ENCODE peak calls at places on chromosome 19, in four cellular contexts. Y is B cell, T is bronchial epithelial cell, O is WERI-Rb-1. A is an unnamed sample.

GRCh38 chr19:47186337-47187022 is 44.5 kb downstream of the BBC3 start:
- DNase-seq in O (no peak), Y (peak), T (no peak), A (no peak)

GRCh38 chr19:14553042-14553938 is 18.6 kb downstream of the NDUFB7 start:
- DNase-seq in Y (no peak), T (no peak), O (no peak), A (no peak)

GRCh38 chr19:16315825-16316505 is 8.7 kb upstream of the KLF2 start:
- DNase-seq in O (no peak), T (peak), Y (no peak), A (no peak)

GRCh38 chr19:53874384-53874995 is 6.8 kb downstream of the MYADM start:
- DNase-seq in O (no peak), T (no peak), Y (no peak), A (no peak)

GRCh38 chr19:991174-991931 is 7.2 kb downstream of the WDR18 start:
- DNase-seq in Y (peak), O (peak), T (no peak), A (no peak)

GRCh38 chr19:17716309-17716929 is 2.9 kb upstream of the MAP1S start:
- DNase-seq in Y (no peak), O (no peak), T (no peak), A (no peak)

GRCh38 chr19:43759515-43759914 is 4.8 kb upstream of the SMG9 start:
- DNase-seq in Y (no peak), T (peak), O (no peak), A (no peak)

GRCh38 chr19:6807291-6807690 is 34.8 kb downstream of the VAV1 start:
- DNase-seq in Y (no peak), T (no peak), O (no peak), A (no peak)

GRCh38 chr19:12374026-12374425 is 8.5 kb upstream of the ZNF442 start:
- DNase-seq in O (no peak), Y (no peak), T (no peak), A (no peak)

GRCh38 chr19:29965529-29965928 is 23.5 kb downstream of the URI1 start:
- DNase-seq in T (peak), Y (no peak), O (no peak), A (no peak)

GRCh38 chr19:1161716-1162115 is 12.4 kb downstream of the SBNO2 start:
- DNase-seq in O (peak), Y (no peak), T (peak), A (peak)

GRCh38 chr19:44164327-44164672 is 600 bp upstream of the ZNF226 start:
- DNase-seq in T (no peak), Y (no peak), O (no peak), A (no peak)

GRCh38 chr19:48417436-48417835 is 24.0 kb downstream of the GRIN2D start:
- DNase-seq in O (no peak), Y (no peak), T (no peak), A (no peak)

GRCh38 chr19:48419158-48419920 is 25.9 kb downstream of the GRIN2D start:
- DNase-seq in Y (peak), O (peak), T (no peak), A (no peak)

GRCh38 chr19:48415869-48416268 is 22.4 kb downstream of the GRIN2D start:
- DNase-seq in O (no peak), Y (no peak), T (no peak), A (no peak)

GRCh38 chr19:48421548-48421947 is 24.2 kb upstream of the GRWD1 start:
- DNase-seq in O (no peak), Y (no peak), T (no peak), A (no peak)

DNA sequence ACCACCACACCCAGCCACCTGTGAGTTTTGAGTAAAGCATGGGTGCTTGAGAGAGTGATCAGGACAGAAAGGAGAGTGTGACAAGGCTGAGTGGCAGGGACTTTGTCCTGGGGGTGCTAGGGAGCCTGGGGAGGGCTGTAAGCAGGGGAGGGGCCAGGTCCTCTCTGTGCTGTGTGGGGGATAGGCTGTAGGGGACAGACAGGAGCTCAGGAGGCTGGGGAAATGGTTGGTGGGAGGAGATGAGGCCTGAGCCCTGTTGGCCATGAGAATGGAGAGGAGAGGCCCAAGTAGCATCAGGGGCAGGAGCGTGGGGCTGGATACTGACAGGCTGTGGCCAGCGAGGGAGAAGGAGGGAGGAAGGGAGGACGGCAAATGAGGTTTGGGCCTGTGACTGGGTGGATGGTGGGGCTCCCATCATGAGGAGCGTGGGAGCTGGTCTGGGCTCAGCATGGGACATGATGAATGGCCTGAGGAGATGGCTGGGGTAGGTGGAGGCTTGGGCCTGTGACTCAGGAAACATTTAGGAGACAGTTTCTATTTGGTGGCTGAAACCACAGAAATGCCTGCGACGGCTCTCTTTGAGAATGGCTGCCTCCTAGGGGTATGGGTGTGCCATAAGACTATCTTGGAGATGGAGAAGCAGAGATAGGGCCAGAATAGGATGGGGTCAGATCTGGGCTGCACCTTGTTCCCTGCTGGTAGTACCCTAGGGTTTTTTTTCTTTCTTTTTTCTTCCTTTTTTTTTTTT is 25.0 kb downstream of the GRIN2D start:
- DNase-seq in T (no peak), O (no peak), Y (no peak), A (no peak)
- TF ChIP-seq CTCF in T (no peak), O (no peak), Y (no peak), A (no peak)

GRCh38 chr19:58053480-58054156 is 5.5 kb upstream of the ZNF135 start:
- DNase-seq in Y (no peak), O (no peak), T (no peak), A (no peak)
- TF ChIP-seq CTCF in Y (no peak), O (no peak), T (no peak), A (no peak)

DNA sequence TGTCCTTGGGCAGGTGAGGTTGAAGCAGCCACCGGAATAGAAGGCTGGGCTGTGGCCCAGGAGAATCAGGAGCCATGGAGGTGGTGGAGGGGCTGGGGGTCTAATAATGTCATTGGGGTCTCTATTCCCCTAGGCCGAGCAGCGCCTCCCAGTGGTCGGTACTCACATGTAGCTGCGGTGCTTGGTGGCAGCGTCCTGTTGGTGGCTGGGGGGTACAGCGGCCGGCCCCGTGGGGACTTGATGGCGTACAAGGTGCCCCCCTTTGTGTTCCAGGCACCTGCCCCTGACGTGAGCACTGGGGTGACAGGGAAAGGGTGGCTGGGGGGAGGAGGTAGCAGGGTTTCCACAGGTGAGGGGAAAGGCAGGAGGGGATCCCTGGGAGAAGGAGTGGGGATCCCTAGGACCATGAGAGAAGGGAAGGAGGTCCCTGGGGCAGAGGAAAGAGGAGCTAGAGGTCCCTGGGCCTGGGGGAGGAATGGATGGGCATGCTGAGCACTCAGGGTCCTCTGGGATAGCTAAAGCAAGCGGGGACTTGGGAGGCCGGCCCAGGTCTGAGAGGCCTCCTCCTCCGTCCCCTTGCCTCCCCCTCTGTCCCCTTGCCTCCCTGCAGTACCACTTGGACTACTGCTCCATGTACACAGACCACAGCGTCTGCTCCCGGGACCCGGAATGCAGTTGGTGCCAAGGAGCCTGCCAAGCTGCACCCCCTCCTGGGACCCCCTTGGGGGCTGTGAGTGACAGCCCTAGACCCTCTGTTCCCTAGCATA is 18.1 kb downstream of the MEGF8 start:
- DNase-seq in T (no peak), O (no peak), Y (no peak), A (no peak)
- TF ChIP-seq CTCF in T (no peak), O (peak), Y (no peak), A (no peak)

GRCh38 chr19:41161903-41162302 is 31.1 kb upstream of the CYP2S1 start:
- DNase-seq in O (peak), Y (no peak), T (no peak), A (no peak)
- TF ChIP-seq CTCF in O (no peak), Y (no peak), T (no peak), A (no peak)

DNA sequence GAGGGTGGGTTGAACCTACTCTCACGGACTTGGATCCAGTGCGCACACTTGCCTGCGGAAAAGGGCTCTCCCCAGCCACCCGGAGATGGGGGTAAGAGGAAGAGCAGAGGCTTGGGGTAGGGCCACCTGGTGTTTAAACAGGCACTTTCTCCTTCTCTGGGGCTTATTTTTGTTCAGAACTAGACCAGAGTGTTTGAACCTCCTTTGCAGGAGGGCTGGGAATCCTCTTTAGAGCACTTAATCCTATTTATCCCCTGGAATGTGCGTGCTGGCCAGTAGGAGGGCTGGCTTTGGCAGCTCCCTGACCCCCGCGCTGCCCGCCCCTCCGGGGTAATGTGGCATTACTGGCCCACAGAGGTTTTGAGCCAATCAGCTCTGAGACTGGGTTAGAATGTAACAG is 2.0 kb downstream of the RGS9BP start:
- DNase-seq in T (no peak), Y (peak), O (peak), A (no peak)
- TF ChIP-seq CTCF in T (no peak), Y (no peak), O (no peak), A (peak)

GRCh38 chr19:49929611-49930482 is 543 bp upstream of the NUP62 start:
- DNase-seq in Y (peak), O (peak), T (peak), A (peak)
- TF ChIP-seq CTCF in Y (no peak), O (no peak), T (no peak), A (no peak)

DNA sequence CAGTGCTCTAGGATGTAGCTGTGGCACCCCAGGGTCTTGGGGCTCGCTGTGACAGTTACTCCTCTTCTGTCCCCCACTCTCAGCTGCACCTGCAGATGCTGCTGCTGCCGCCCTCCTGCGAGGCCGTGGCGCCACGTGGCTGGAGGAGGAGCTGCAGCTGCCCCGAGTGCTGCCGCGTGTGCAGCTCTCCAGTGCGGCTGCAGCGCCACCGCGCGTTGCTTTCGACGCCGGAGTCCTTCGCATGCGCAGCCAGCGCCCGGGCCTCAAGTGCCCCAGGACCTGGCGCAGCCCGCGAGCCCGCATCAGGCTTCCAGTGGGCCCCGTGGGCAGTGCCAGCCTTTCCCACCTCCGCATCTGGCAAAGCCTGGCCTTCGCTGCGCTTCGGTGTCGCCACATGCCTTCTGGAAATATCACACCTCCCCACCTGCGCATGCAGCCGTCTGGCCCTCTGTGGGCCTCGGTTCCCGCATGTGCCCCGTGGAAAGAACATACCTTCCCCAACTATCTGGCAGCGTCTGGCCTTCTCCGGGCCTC is 692 bp upstream of the ZNF580 start:
- DNase-seq in T (no peak), O (no peak), Y (peak), A (no peak)
- TF ChIP-seq CTCF in T (peak), O (peak), Y (peak), A (peak)